ENCODE peak calls at places on chromosomes 4 and X, in seven cellular contexts. R, V, U, T, Z, W and S are unnamed samples.

GRCh38 chrX:6989858-6990257 is 157.7 kb upstream of the STS start:
- DNase-seq in W (no peak), V (no peak), R (no peak), Z (peak), T (no peak), U (no peak), S (no peak)

GRCh38 chr4:22514001-22514400 is 1.9 kb downstream of the ADGRA3 start:
- DNase-seq in W (no peak), Z (peak), R (no peak), V (no peak), T (no peak), U (no peak), S (no peak)

GRCh38 chr4:140675599-140676231 is 80.5 kb downstream of the TBC1D9 start:
- DNase-seq in T (no peak), Z (peak), V (no peak), R (no peak), W (no peak), U (no peak), S (no peak)

GRCh38 chr4:115145393-115146160 is 32.2 kb upstream of the NDST4 start:
- DNase-seq in R (peak), U (no peak), W (no peak), Z (no peak), V (no peak), T (no peak), S (no peak)

GRCh38 chrX:118345401-118346257 is at the start of gene WDR44:
- DNase-seq in T (peak), V (peak), U (peak), W (peak), Z (peak), R (peak), S (peak)

GRCh38 chrX:7204619-7205018 is 56.7 kb upstream of the PUDP start:
- DNase-seq in U (no peak), T (no peak), R (no peak), W (no peak), V (no peak), Z (no peak), S (no peak)

GRCh38 chr4:6272863-6273660 is 3.4 kb downstream of the WFS1 start:
- DNase-seq in W (peak), Z (peak), U (no peak), T (peak), V (no peak), R (no peak), S (no peak)

GRCh38 chr4:180101348-180102083 is 2141.7 kb upstream of the TENM3 start:
- DNase-seq in W (no peak), V (no peak), U (no peak), Z (no peak), T (peak), R (no peak), S (no peak)

GRCh38 chrX:130801901-130802300 is 101.1 kb downstream of the ENOX2 start:
- DNase-seq in U (peak), W (no peak), Z (no peak), T (no peak), R (no peak), V (no peak), S (no peak)

GRCh38 chr4:184153781-184154542 is 63.7 kb downstream of the ENPP6 start:
- DNase-seq in V (no peak), T (no peak), R (no peak), W (no peak), U (no peak), Z (no peak), S (no peak)

GRCh38 chr4:2220016-2220620 is 21.8 kb downstream of the HAUS3 start:
- DNase-seq in T (peak), Z (peak), U (peak), V (peak), R (peak), W (no peak), S (peak)

GRCh38 chr4:89140168-89140759 is 28.9 kb downstream of the TIGD2 start:
- DNase-seq in U (no peak), V (no peak), Z (no peak), T (no peak), W (no peak), R (no peak), S (no peak)

GRCh38 chr4:95742872-95743271 is 97.0 kb upstream of the PDHA2 start:
- DNase-seq in U (no peak), V (no peak), T (no peak), W (no peak), Z (no peak), R (no peak), S (no peak)

GRCh38 chr4:21901831-21902230 is 46.7 kb downstream of the KCNIP4 start:
- DNase-seq in R (no peak), U (no peak), T (no peak), W (no peak), Z (peak), V (no peak), S (no peak)

GRCh38 chr4:116400480-116400879 is 684.9 kb downstream of the TRAM1L1 start:
- DNase-seq in T (no peak), R (no peak), W (no peak), V (no peak), Z (peak), U (peak), S (no peak)

GRCh38 chrX:153921511-153922285 is 4.4 kb downstream of the ARHGAP4 start:
- DNase-seq in W (no peak), T (peak), U (no peak), Z (no peak), R (no peak), V (no peak), S (no peak)

GRCh38 chr4:122716825-122717448 is 15.6 kb upstream of the BBS12 start:
- DNase-seq in W (no peak), R (peak), V (peak), T (peak), Z (peak), U (peak), S (peak)

DNA sequence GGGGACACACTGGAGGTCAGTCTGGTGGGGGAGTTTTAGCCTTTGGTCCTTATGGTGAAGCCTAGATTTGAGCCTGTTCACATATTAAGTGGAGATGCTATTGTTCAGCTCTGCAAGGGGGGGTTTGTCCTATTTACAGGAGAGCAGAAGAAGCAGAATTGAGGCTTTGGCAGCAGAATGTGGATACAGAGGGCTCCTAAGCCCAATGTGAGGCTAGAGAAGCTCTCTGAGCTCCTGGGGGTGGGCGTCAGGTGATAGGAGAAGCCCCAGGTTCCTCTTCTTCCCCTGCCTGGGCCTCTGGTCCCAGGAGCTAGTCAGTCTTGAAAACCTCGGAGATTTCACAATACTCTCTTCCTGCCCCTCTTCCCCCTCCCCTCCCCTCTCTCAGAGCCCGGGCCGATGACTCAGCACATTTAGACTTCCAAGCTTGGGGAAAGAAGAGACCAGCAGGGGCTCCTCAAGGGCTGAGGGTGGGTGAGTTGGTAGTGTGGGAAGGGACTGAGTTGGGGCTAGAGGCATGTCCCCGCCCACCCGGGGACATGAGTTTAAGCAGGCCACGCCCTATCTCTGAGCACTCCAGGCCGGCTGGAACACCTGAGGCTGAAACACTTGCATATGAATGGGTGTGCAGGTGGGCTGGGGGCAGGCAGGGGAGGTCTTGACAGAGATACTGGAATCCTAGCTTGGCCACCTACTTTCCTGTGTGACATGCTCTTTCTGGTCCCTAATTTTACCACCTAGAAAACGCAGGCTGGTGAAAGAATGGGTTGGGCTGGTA is 3.4 kb downstream of the TFE3 start:
- DNase-seq in T (peak), W (peak), V (peak), R (peak), U (peak), Z (peak), S (no peak)
- H3K4me3 ChIP-seq in T (peak), W (peak), V (peak), R (no peak), U (peak), Z (peak), S (no peak)

GRCh38 chr4:87525636-87526035 is 3.5 kb downstream of the SPARCL1 start:
- DNase-seq in U (no peak), V (no peak), T (no peak), R (no peak), W (no peak), Z (peak), S (no peak)

GRCh38 chr4:87529187-87529586 is at the start of gene SPARCL1:
- DNase-seq in R (peak), W (no peak), U (no peak), Z (no peak), T (no peak), V (no peak), S (no peak)

GRCh38 chr4:87524456-87524855 is 4.7 kb downstream of the SPARCL1 start:
- DNase-seq in V (no peak), T (no peak), U (no peak), W (no peak), R (no peak), Z (no peak), S (no peak)

GRCh38 chr4:87530868-87531267 is 1.7 kb upstream of the SPARCL1 start:
- DNase-seq in T (no peak), Z (peak), R (peak), U (no peak), V (peak), W (no peak), S (no peak)

GRCh38 chr4:87527446-87528240 is 1.5 kb downstream of the SPARCL1 start:
- DNase-seq in W (no peak), R (no peak), U (no peak), Z (no peak), V (no peak), T (no peak), S (no peak)
- H3K4me3 ChIP-seq in W (no peak), R (peak), U (no peak), Z (no peak), V (peak), T (peak), S (no peak)

DNA sequence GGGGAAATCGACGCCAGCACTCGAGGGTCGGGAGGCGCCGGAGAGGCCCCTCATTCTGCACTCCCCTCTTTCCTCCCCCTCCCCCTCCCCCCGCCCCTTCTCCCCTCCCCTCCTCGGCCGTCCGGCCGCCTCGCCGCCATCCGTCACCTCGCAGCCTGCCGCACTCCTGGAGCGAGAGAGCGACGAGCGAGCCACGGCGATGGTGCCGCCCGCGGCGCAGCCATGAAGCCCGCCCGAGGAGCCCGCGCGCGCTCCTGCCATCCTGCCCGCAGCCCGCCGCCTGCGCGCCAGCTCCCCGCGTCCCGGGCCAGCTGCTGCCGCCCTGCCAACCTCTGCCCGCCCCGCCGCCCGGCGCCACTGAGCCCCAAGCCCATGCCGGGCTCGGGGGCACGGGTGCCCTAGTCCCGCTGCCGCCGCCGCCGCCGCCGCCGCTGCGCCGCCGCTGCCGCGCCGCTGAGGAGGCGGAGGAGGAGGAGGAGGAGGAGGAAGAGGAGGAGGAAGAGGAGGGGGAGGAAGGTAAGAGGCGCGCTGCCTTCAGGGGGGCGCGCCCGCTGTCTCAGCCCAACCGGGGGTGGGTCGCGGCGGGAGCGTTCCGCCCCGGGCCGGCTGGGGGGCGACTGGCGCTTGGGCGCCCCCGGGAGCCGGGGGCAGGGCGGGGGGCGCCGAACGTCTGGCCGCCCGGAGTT is at the start of gene FRMPD3:
- DNase-seq in V (no peak), T (no peak), W (no peak), R (no peak), U (no peak), Z (peak), S (no peak)
- H3K4me3 ChIP-seq in V (peak), T (peak), W (no peak), R (peak), U (no peak), Z (no peak), S (peak)

GRCh38 chr4:108622828-108623227 is 2.5 kb downstream of the RPL34 start:
- DNase-seq in U (no peak), R (no peak), T (no peak), V (no peak), W (no peak), Z (no peak), S (no peak)
- H3K4me3 ChIP-seq in U (peak), R (no peak), T (no peak), V (no peak), W (no peak), Z (no peak), S (no peak)

DNA sequence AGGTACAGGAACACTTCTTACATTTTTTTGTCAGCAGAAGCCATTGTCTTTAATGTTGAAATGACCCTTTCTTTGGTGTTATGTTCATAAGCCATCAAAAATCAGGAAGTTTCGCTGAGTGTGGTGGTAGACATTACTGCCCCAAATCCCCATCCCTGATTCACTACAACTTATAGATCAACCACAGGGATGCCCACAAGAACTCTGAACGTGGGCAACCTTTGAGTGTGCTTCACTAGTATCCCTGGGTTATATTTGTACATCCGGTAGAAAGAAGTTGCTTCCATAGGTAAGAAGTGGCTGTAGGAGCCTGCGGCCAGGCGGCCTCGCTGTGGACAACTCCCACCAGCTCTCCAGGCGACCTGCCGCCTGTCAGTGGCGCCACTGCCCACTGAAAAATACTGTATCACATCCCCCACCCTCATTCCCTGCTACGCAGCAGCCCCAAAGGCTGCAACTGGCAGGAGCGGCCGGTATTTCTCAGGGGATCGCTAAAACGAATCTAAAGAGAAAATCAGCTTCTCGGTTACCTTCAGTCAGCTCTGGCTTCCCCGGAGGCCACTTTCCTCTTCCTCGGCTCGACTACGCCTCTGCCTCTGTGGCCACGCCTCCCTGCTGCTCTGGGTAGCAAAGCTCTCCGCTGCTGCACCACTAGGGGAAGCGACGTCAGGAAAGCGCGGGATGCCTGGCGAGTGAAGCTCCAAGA is 13.9 kb upstream of the ETDC start:
- DNase-seq in W (no peak), V (peak), T (peak), U (no peak), Z (peak), R (peak), S (peak)
- H3K4me3 ChIP-seq in W (peak), V (peak), T (peak), U (no peak), Z (peak), R (peak), S (peak)

GRCh38 chr4:177444911-177445736 is 2.9 kb upstream of the AGA start:
- DNase-seq in Z (no peak), R (no peak), U (no peak), T (no peak), W (no peak), V (no peak), S (no peak)
- H3K4me3 ChIP-seq in Z (no peak), R (no peak), U (no peak), T (no peak), W (no peak), V (no peak), S (no peak)